ENCODE peak calls at places on chromosomes 4 and X, in four cellular contexts. R is Right ventricle myocardium superior, Q is ACHN, K is glomerular endothelial cell. H is an unnamed sample.
A peak's percentile ranks its signal among the peaks of the same experiment; 100 is the strongest.

GRCh38 chr4:3525532-3526430 is 6.4 kb downstream of the LRPAP1 start:
- DNase-seq in R (no peak), Q (no peak), K (no peak), H (peak; percentile 44)

GRCh38 chr4:66633472-66633871 is 911.8 kb downstream of the CENPC start:
- DNase-seq in R (no peak), Q (no peak), K (no peak), H (no peak)

GRCh38 chr4:106541253-106541652 is 172.7 kb upstream of the GIMD1 start:
- DNase-seq in R (no peak), Q (no peak), K (no peak), H (no peak)

GRCh38 chrX:10619311-10620015 is 922 bp downstream of the MID1 start:
- DNase-seq in R (no peak), Q (no peak), K (no peak), H (no peak)

GRCh38 chr4:14844059-14844458 is 158.2 kb upstream of the CPEB2 start:
- DNase-seq in R (no peak), Q (no peak), K (no peak), H (no peak)

GRCh38 chr4:88628746-88629145 is 36.5 kb downstream of the HERC3 start:
- DNase-seq in R (no peak), Q (no peak), K (no peak), H (no peak)

GRCh38 chr4:146957252-146957651 is 11.6 kb upstream of the TTC29 start:
- DNase-seq in R (no peak), Q (peak; percentile 95), K (peak; percentile 45), H (no peak)

GRCh38 chr4:55351824-55352223 is 5.8 kb downstream of the SRD5A3 start:
- DNase-seq in R (no peak), Q (no peak), K (no peak), H (no peak)

GRCh38 chr4:22607382-22607781 is 85.4 kb upstream of the GBA3 start:
- DNase-seq in R (peak; percentile 50), Q (peak; percentile 75), K (no peak), H (peak; percentile 64)

GRCh38 chr4:109735566-109736454 is 5.9 kb upstream of the PLA2G12A start:
- DNase-seq in R (no peak), Q (no peak), K (no peak), H (no peak)

GRCh38 chr4:79864470-79865190 is 208.4 kb downstream of the ANTXR2 start:
- DNase-seq in R (no peak), Q (no peak), K (no peak), H (no peak)

GRCh38 chrX:64204701-64205440 is 637 bp downstream of the AMER1 start:
- DNase-seq in R (peak; percentile 51), Q (peak; percentile 19), K (no peak), H (peak; percentile 57)

GRCh38 chr4:142160509-142160908 is 524.1 kb downstream of the IL15 start:
- DNase-seq in R (no peak), Q (no peak), K (no peak), H (no peak)

GRCh38 chr4:145557720-145558119 is 61.5 kb upstream of the MMAA start:
- DNase-seq in R (peak; percentile 50), Q (peak; percentile 55), K (peak; percentile 44), H (peak; percentile 41)

GRCh38 chr4:143432258-143432591 is 81.3 kb upstream of the SMARCA5 start:
- DNase-seq in R (no peak), Q (no peak), K (no peak), H (no peak)

GRCh38 chrX:81336455-81337144 is 134.7 kb downstream of the SH3BGRL start:
- DNase-seq in R (no peak), Q (no peak), K (no peak), H (no peak)

GRCh38 chr4:58261526-58261925 is 1151.3 kb upstream of the IGFBP7 start:
- DNase-seq in R (no peak), Q (no peak), K (no peak), H (no peak)

GRCh38 chrX:40244980-40245379 is 147.2 kb upstream of the BCOR start:
- DNase-seq in R (no peak), Q (no peak), K (no peak), H (no peak)